ENCODE peak calls at places on chromosomes 12 and 14, in seven cellular contexts. M, G, R, F, K, O and E are unnamed samples.

GRCh38 chr12:93429852-93430251 is 11.9 kb downstream of the UBE2N start:
- DNase-seq in M (no peak), G (no peak), R (no peak), F (no peak), K (no peak), O (no peak), E (no peak)

GRCh38 chr14:34359423-34360120 is 102.5 kb downstream of the SPTSSA start:
- DNase-seq in M (no peak), G (no peak), R (no peak), F (no peak), K (no peak), O (no peak), E (no peak)

GRCh38 chr12:129901256-129901655 is 2.6 kb downstream of the TMEM132D start:
- DNase-seq in M (no peak), G (no peak), R (no peak), F (no peak), K (no peak), O (peak; percentile 79), E (no peak)

GRCh38 chr12:203462-204260 is 10.3 kb downstream of the SLC6A12 start:
- DNase-seq in M (no peak), G (no peak), R (no peak), F (peak; percentile 73), K (peak; percentile 55), O (no peak), E (peak; percentile 57)

GRCh38 chr14:21985081-21985480 is 311.5 kb upstream of the OR4E1 start:
- DNase-seq in M (no peak), G (no peak), R (no peak), F (no peak), K (no peak), O (no peak), E (no peak)

GRCh38 chr14:56422703-56423213 is 156.8 kb upstream of the TMEM260 start:
- DNase-seq in M (peak; percentile 79), G (no peak), R (peak; percentile 66), F (peak; percentile 57), K (peak; percentile 55), O (peak; percentile 75), E (no peak)

GRCh38 chr14:24425704-24426103 is 3.8 kb downstream of the CBLN3 start:
- DNase-seq in M (peak; percentile 83), G (no peak), R (no peak), F (no peak), K (no peak), O (peak; percentile 74), E (no peak)

GRCh38 chr12:26863515-26863914 is 30.5 kb upstream of the ITPR2 start:
- DNase-seq in M (peak; percentile 13), G (no peak), R (no peak), F (no peak), K (no peak), O (no peak), E (no peak)

GRCh38 chr12:107228076-107228475 is 134.7 kb upstream of the CRY1 start:
- DNase-seq in M (no peak), G (no peak), R (no peak), F (no peak), K (no peak), O (no peak), E (no peak)

GRCh38 chr14:61965030-61965745 is 203.0 kb downstream of the SNAPC1 start:
- DNase-seq in M (peak; percentile 97), G (peak; percentile 48), R (no peak), F (no peak), K (no peak), O (peak; percentile 86), E (no peak)

GRCh38 chr12:4434299-4434698 is 11.3 kb downstream of the FGF6 start:
- DNase-seq in M (no peak), G (no peak), R (no peak), F (no peak), K (no peak), O (no peak), E (no peak)

GRCh38 chr12:24960222-24960855 is 11.4 kb upstream of the BCAT1 start:
- DNase-seq in M (peak; percentile 72), G (no peak), R (no peak), F (no peak), K (no peak), O (peak; percentile 62), E (no peak)

GRCh38 chr12:62761658-62762057 is 173.3 kb downstream of the PPM1H start:
- DNase-seq in M (no peak), G (no peak), R (peak; percentile 41), F (no peak), K (no peak), O (no peak), E (no peak)

GRCh38 chr14:69582207-69582606 is 7.5 kb upstream of the CCDC177 start:
- DNase-seq in M (peak; percentile 65), G (no peak), R (no peak), F (no peak), K (no peak), O (peak; percentile 57), E (no peak)

GRCh38 chr12:47733142-47733541 is 7.9 kb upstream of the ENDOU start:
- DNase-seq in M (no peak), G (no peak), R (no peak), F (no peak), K (no peak), O (no peak), E (no peak)

GRCh38 chr12:3553681-3554546 is 62.9 kb downstream of the PRMT8 start:
- DNase-seq in M (no peak), G (no peak), R (no peak), F (no peak), K (no peak), O (no peak), E (no peak)

GRCh38 chr14:56964885-56965284 is 154.6 kb upstream of the OTX2 start:
- DNase-seq in M (no peak), G (no peak), R (no peak), F (no peak), K (no peak), O (no peak), E (no peak)

GRCh38 chr14:92527724-92528123 is 14.1 kb downstream of the RIN3 start:
- DNase-seq in M (peak; percentile 83), G (no peak), R (no peak), F (no peak), K (no peak), O (peak; percentile 60), E (no peak)

GRCh38 chr14:32397871-32398640 is 69.0 kb downstream of the AKAP6 start:
- DNase-seq in M (peak; percentile 44), G (peak; percentile 40), R (peak; percentile 21), F (no peak), K (no peak), O (peak; percentile 89), E (no peak)

GRCh38 chr12:49671051-49671765 is 36.0 kb downstream of the FMNL3 start:
- DNase-seq in M (no peak), G (no peak), R (no peak), F (no peak), K (no peak), O (no peak), E (no peak)

GRCh38 chr12:50620050-50620974 is 115.5 kb downstream of the DIP2B start:
- DNase-seq in M (peak; percentile 95), G (peak; percentile 73), R (no peak), F (no peak), K (no peak), O (peak; percentile 98), E (peak; percentile 63)

GRCh38 chr12:116691205-116691604 is 46.7 kb downstream of the SPRING1 start:
- DNase-seq in M (no peak), G (no peak), R (no peak), F (no peak), K (no peak), O (no peak), E (no peak)

DNA sequence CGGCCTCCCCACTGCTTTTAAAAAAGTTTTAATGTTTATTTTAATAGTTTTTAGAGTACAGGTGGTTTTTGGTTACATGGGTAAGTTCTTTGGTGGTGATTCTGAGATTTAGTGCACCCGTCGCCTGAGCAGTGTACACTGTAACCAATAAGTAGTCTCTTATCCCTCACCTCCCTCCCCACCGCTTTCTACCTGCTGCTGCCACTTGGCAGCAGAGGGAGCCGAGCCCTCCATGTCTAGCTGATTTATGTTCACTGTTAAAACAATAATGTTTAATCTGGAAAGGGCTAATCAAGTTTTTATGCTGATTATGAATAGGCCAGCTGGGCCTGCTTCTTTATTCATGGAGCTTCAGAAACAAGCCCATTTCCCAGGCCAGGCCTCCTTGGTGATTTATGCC is 73.1 kb downstream of the ADCK1 start:
- DNase-seq in M (no peak), G (no peak), R (no peak), F (no peak), K (no peak), O (no peak), E (no peak)
- TF ChIP-seq CTCF in M (no peak), G (no peak), R (no peak), F (no peak), K (no peak), O (no peak), E (no peak)

GRCh38 chr14:28780843-28781503 is 14.4 kb downstream of the FOXG1 start:
- DNase-seq in M (no peak), G (no peak), R (no peak), F (no peak), K (no peak), O (peak; percentile 39), E (no peak)
- H3K27me3 ChIP-seq in M (peaks cover 31% of the 10 kb centered on the region), G (peaks cover 27% of the 10 kb centered on the region), R (peaks cover 86% of the 10 kb centered on the region), F (peaks cover 12% of the 10 kb centered on the region), K (peaks cover 3% of the 10 kb centered on the region), O (peaks cover 35% of the 10 kb centered on the region), E (peaks cover 4% of the 10 kb centered on the region)

DNA sequence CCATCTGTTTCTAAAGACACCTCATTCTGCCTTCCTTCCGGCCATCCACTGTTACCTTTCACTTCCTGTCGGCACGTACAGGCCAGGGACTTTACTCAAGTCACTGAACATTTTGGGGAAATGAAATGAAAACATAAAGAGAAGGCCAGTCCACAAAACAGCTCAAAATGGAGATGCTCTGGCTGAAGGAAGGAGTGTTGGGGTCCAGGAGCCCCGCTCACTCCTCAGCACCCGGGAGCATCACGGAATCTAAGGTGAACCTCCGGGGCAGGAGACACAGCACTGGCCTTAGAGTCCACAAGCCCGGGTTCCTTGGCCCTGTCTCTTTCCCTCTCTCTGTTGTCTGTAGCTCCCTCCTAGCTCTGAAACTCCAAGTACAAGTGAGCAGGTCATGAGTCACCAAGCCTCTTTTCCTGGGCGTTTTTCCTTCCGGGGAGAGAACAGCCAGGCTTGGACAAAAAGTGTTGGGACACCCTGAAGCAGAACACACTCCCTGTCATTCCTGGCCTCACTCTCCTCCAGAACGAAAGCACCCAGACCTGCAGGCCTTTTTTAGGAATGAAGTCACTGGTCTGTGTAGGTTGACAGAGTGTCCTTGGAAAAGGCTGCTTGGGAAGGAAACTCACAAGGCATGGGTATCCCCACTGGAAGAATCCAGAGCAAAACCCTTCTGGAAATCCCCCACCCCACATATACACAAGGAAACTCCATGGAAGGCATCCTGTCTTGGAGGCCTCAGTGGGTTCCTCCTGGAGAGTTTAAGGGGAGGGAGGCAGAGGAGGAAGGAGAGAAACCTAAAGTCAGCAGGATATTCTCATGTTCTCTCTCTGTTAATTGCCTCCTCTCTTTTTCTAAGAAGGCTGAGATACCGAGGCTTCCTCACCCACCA is 245.3 kb downstream of the ZFP36L1 start:
- DNase-seq in M (peak; percentile 93), G (peak; percentile 79), R (peak; percentile 89), F (peak; percentile 75), K (peak; percentile 75), O (peak; percentile 90), E (no peak)
- H3K4me3 ChIP-seq in M (no peak overlapping the region), G (no peak overlapping the region), R (no peak overlapping the region), F (no peak overlapping the region), K (no peak overlapping the region), O (no peak overlapping the region), E (no peak overlapping the region)

DNA sequence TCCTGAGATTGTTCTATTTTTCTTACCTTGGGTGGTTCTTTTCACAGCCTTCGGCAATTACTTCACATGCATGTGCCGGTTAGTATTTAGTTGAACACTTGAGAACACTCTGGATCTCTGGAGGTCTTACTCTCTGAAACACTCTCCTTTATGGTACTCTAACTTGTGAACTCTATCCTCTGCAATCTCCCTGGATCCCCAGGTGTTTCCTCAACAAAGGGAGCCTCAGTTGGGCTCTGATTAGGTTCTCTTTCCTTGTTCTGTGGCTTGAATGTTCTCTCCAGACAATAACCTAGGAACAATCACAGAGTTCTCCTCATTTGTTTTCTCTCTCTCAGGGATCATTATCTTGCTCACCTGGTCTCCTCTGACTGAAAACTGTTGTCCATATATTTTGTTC is 40.5 kb upstream of the ABCD2 start:
- DNase-seq in M (no peak), G (no peak), R (no peak), F (no peak), K (no peak), O (no peak), E (no peak)
- TF ChIP-seq CTCF in M (no peak), G (no peak), R (no peak), F (no peak), K (no peak), O (no peak), E (no peak)